ENCODE peak calls at places on chromosome 5, in six cellular contexts. R, X, Y, K, F and U are unnamed samples.
A peak's percentile ranks its signal among the peaks of the same experiment; 100 is the strongest.

GRCh38 chr5:150272531-150272930 is 17.0 kb downstream of the CAMK2A start:
- DNase-seq in R (no peak), Y (no peak), K (no peak), F (peak; percentile 67), X (peak; percentile 16), U (no peak)

GRCh38 chr5:10069781-10070313 is 179.8 kb downstream of the ATPSCKMT start:
- DNase-seq in K (no peak), F (no peak), Y (no peak), R (no peak), X (no peak), U (no peak)

GRCh38 chr5:61916621-61917620 is 389.1 kb upstream of the KIF2A start:
- DNase-seq in R (no peak), F (no peak), Y (no peak), K (no peak), X (no peak), U (no peak)

GRCh38 chr5:113581388-113581787 is 67.9 kb downstream of the YTHDC2 start:
- DNase-seq in F (no peak), R (no peak), K (no peak), Y (no peak), X (no peak), U (no peak)

GRCh38 chr5:96220610-96221390 is 212.2 kb downstream of the PCSK1 start:
- DNase-seq in F (no peak), R (no peak), X (no peak), Y (no peak), K (no peak), U (no peak)

GRCh38 chr5:2196989-2197531 is 314.3 kb upstream of the IRX4 start:
- DNase-seq in X (no peak), Y (no peak), K (no peak), R (no peak), F (no peak), U (no peak)

GRCh38 chr5:31445041-31445600 is 86.8 kb downstream of the DROSHA start:
- DNase-seq in Y (no peak), K (no peak), X (no peak), R (no peak), F (no peak), U (no peak)

GRCh38 chr5:150138551-150139265 is 16.9 kb downstream of the PDGFRB start:
- DNase-seq in Y (no peak), X (no peak), R (no peak), K (no peak), F (peak; percentile 57), U (no peak)

GRCh38 chr5:128197911-128198522 is 114.5 kb downstream of the SLC12A2 start:
- DNase-seq in F (no peak), Y (no peak), X (no peak), R (no peak), K (no peak), U (no peak)

GRCh38 chr5:112390327-112390726 is 28.8 kb downstream of the EPB41L4A start:
- DNase-seq in K (no peak), Y (no peak), R (no peak), F (no peak), X (peak; percentile 70), U (no peak)

GRCh38 chr5:134092875-134093274 is 21.6 kb upstream of the TCF7 start:
- DNase-seq in Y (no peak), F (no peak), R (no peak), X (no peak), K (no peak), U (no peak)

GRCh38 chr5:151047814-151048425 is 27.5 kb downstream of the GPX3 start:
- DNase-seq in K (no peak), F (peak; percentile 75), R (no peak), Y (no peak), X (no peak), U (no peak)

GRCh38 chr5:6731465-6732237 is 18.4 kb downstream of the TENT4A start:
- DNase-seq in F (peak; percentile 29), R (no peak), X (no peak), K (no peak), Y (no peak), U (no peak)

GRCh38 chr5:123438902-123439301 is 15.7 kb upstream of the CEP120 start:
- DNase-seq in R (no peak), F (no peak), X (no peak), Y (no peak), K (no peak), U (no peak)

GRCh38 chr5:158234323-158235158 is 375.6 kb upstream of the CLINT1 start:
- DNase-seq in K (no peak), X (no peak), R (no peak), Y (no peak), F (no peak), U (no peak)

GRCh38 chr5:43619911-43620310 is 16.9 kb downstream of the NNT start:
- DNase-seq in R (no peak), X (no peak), K (no peak), F (no peak), Y (no peak), U (no peak)

GRCh38 chr5:97100486-97100885 is 41.9 kb downstream of the LIX1 start:
- DNase-seq in R (no peak), K (no peak), X (no peak), F (no peak), Y (no peak), U (no peak)

GRCh38 chr5:1793966-1794895 is 5.4 kb downstream of the MRPL36 start:
- DNase-seq in F (no peak), X (no peak), K (no peak), R (no peak), Y (no peak), U (no peak)

GRCh38 chr5:194102-194501 is 2.8 kb downstream of the LRRC14B start:
- DNase-seq in Y (no peak), K (no peak), X (no peak), R (no peak), F (no peak), U (no peak)

GRCh38 chr5:151104795-151105194 is 24.0 kb upstream of the TNIP1 start:
- DNase-seq in K (no peak), F (no peak), X (no peak), Y (no peak), R (no peak), U (no peak)

GRCh38 chr5:5422819-5423515 is 490 bp downstream of the ICE1 start:
- DNase-seq in F (no peak), Y (no peak), K (no peak), R (no peak), X (peak; percentile 1), U (no peak)

GRCh38 chr5:16461782-16462181 is 3.8 kb downstream of the ZNF622 start:
- DNase-seq in F (no peak), K (no peak), R (no peak), Y (no peak), X (no peak), U (no peak)

GRCh38 chr5:93809430-93809829 is 68.0 kb upstream of the POU5F2 start:
- DNase-seq in R (no peak), Y (no peak), X (no peak), K (no peak), F (no peak), U (no peak)

GRCh38 chr5:138035605-138036537 is 3.0 kb upstream of the FAM13B start:
- DNase-seq in F (peak; percentile 60), Y (peak; percentile 73), R (peak; percentile 53), X (peak; percentile 90), K (peak; percentile 24), U (no peak)